ENCODE peak calls at places on chromosomes 4 and X, in four cellular contexts. One of them, this sample, is unnamed.
A peak's percentile ranks its signal among the peaks of the same experiment; 100 is the strongest.

GRCh38 chr4:173827707-173828106 is 297.7 kb upstream of the HAND2 start:
- DNase-seq in GM12891: no peak
- DNase-seq in suprapubic skin: no peak
- DNase-seq in prostate gland: no peak
- DNase-seq in this sample: no peak

GRCh38 chr4:184196730-184197355 is 20.8 kb downstream of the ENPP6 start:
- DNase-seq in prostate gland: peak; percentile 33
- DNase-seq in GM12891: no peak
- DNase-seq in suprapubic skin: no peak
- DNase-seq in this sample: no peak

GRCh38 chrX:40012800-40013682 is 84.7 kb downstream of the BCOR start:
- DNase-seq in suprapubic skin: peak; percentile 84
- DNase-seq in GM12891: no peak
- DNase-seq in prostate gland: peak; percentile 70
- DNase-seq in this sample: no peak

GRCh38 chr4:53847935-53848334 is 216.5 kb downstream of the CHIC2 start:
- DNase-seq in prostate gland: no peak
- DNase-seq in suprapubic skin: no peak
- DNase-seq in GM12891: no peak
- DNase-seq in this sample: no peak

GRCh38 chr4:48334900-48335384 is 6.4 kb upstream of the SLAIN2 start:
- DNase-seq in prostate gland: no peak
- DNase-seq in GM12891: no peak
- DNase-seq in suprapubic skin: no peak
- DNase-seq in this sample: no peak

GRCh38 chrX:109997786-109998452 is 5.0 kb upstream of the TMEM164 start:
- DNase-seq in prostate gland: peak; percentile 8
- DNase-seq in GM12891: no peak
- DNase-seq in suprapubic skin: no peak
- DNase-seq in this sample: no peak

GRCh38 chrX:27987862-27988646 is 6.8 kb upstream of the DCAF8L1 start:
- DNase-seq in prostate gland: no peak
- DNase-seq in suprapubic skin: no peak
- DNase-seq in GM12891: no peak
- DNase-seq in this sample: no peak

GRCh38 chrX:2608638-2609430 is 82.3 kb upstream of the CD99 start:
- DNase-seq in prostate gland: peak; percentile 86
- DNase-seq in GM12891: peak; percentile 92
- DNase-seq in suprapubic skin: peak; percentile 92
- DNase-seq in this sample: peak; percentile 89

GRCh38 chr4:41104155-41104554 is 110.2 kb downstream of the APBB2 start:
- DNase-seq in GM12891: no peak
- DNase-seq in suprapubic skin: no peak
- DNase-seq in prostate gland: no peak
- DNase-seq in this sample: no peak

GRCh38 chr4:53974561-53974960 is 89.8 kb downstream of the CHIC2 start:
- DNase-seq in suprapubic skin: no peak
- DNase-seq in prostate gland: no peak
- DNase-seq in GM12891: no peak
- DNase-seq in this sample: no peak

GRCh38 chrX:20067709-20068315 is 48.9 kb downstream of the MAP7D2 start:
- DNase-seq in suprapubic skin: peak; percentile 76
- DNase-seq in prostate gland: peak; percentile 38
- DNase-seq in GM12891: no peak
- DNase-seq in this sample: no peak

GRCh38 chr4:106628616-106629606 is 260.3 kb upstream of the GIMD1 start:
- DNase-seq in GM12891: no peak
- DNase-seq in suprapubic skin: no peak
- DNase-seq in prostate gland: no peak
- DNase-seq in this sample: no peak

GRCh38 chr4:1775731-1776500 is 17.2 kb upstream of the FGFR3 start:
- DNase-seq in GM12891: no peak
- DNase-seq in suprapubic skin: no peak
- DNase-seq in prostate gland: no peak
- DNase-seq in this sample: no peak

GRCh38 chr4:113950207-113950606 is 29.2 kb downstream of the ARSJ start:
- DNase-seq in GM12891: no peak
- DNase-seq in prostate gland: no peak
- DNase-seq in suprapubic skin: no peak
- DNase-seq in this sample: no peak

GRCh38 chrX:115183980-115184379 is 5.2 kb upstream of the RBMXL3 start:
- DNase-seq in prostate gland: no peak
- DNase-seq in suprapubic skin: no peak
- DNase-seq in GM12891: no peak
- DNase-seq in this sample: no peak

GRCh38 chr4:164203476-164203875 is 550.5 kb upstream of the SMIM31 start:
- DNase-seq in GM12891: no peak
- DNase-seq in suprapubic skin: no peak
- DNase-seq in prostate gland: no peak
- DNase-seq in this sample: no peak

GRCh38 chrX:35244088-35244741 is 301.6 kb downstream of the FAM47B start:
- DNase-seq in GM12891: no peak
- DNase-seq in suprapubic skin: no peak
- DNase-seq in prostate gland: no peak
- DNase-seq in this sample: no peak

GRCh38 chr4:94766856-94767255 is 9.1 kb downstream of the BMPR1B start:
- DNase-seq in suprapubic skin: no peak
- DNase-seq in GM12891: no peak
- DNase-seq in prostate gland: no peak
- DNase-seq in this sample: no peak

GRCh38 chr4:314296-314903 is 9.1 kb upstream of the ZNF732 start:
- DNase-seq in suprapubic skin: no peak
- DNase-seq in GM12891: no peak
- DNase-seq in prostate gland: no peak
- DNase-seq in this sample: no peak

GRCh38 chr4:47839259-47839658 is 1.4 kb upstream of the CORIN start:
- DNase-seq in suprapubic skin: peak; percentile 79
- DNase-seq in GM12891: peak; percentile 23
- DNase-seq in prostate gland: no peak
- DNase-seq in this sample: no peak

GRCh38 chr4:81152839-81153713 is 61.9 kb downstream of the PRKG2 start:
- DNase-seq in prostate gland: no peak
- DNase-seq in GM12891: no peak
- DNase-seq in suprapubic skin: no peak
- DNase-seq in this sample: no peak

GRCh38 chrX:40473460-40474204 is 107.1 kb upstream of the ATP6AP2 start:
- DNase-seq in prostate gland: no peak
- DNase-seq in suprapubic skin: no peak
- DNase-seq in GM12891: no peak
- DNase-seq in this sample: no peak

GRCh38 chr4:118033148-118034060 is 882 bp upstream of the NDST3 start:
- DNase-seq in prostate gland: peak; percentile 20
- DNase-seq in GM12891: peak; percentile 9
- DNase-seq in suprapubic skin: no peak
- DNase-seq in this sample: peak; percentile 7

GRCh38 chrX:135543924-135544323 is 23.5 kb downstream of the INTS6L start:
- DNase-seq in prostate gland: no peak
- DNase-seq in GM12891: no peak
- DNase-seq in suprapubic skin: no peak
- DNase-seq in this sample: no peak

GRCh38 chrX:133412246-133412645 is 3.0 kb downstream of the GPC4 start:
- DNase-seq in suprapubic skin: no peak
- DNase-seq in prostate gland: no peak
- DNase-seq in GM12891: no peak
- DNase-seq in this sample: no peak

GRCh38 chr4:125315571-125316390 is 1.0 kb downstream of the FAT4 start:
- DNase-seq in GM12891: no peak
- DNase-seq in suprapubic skin: no peak
- DNase-seq in prostate gland: peak; percentile 12
- DNase-seq in this sample: no peak

GRCh38 chrX:112636951-112637541 is 42.7 kb downstream of the LHFPL1 start:
- DNase-seq in suprapubic skin: no peak
- DNase-seq in prostate gland: no peak
- DNase-seq in GM12891: no peak
- DNase-seq in this sample: no peak

GRCh38 chrX:22818061-22818460 is 181.7 kb upstream of the DDX53 start:
- DNase-seq in suprapubic skin: no peak
- DNase-seq in prostate gland: no peak
- DNase-seq in GM12891: no peak
- DNase-seq in this sample: no peak

GRCh38 chr4:69323284-69323683 is 43.0 kb downstream of the UGT2B28 start:
- DNase-seq in suprapubic skin: no peak
- DNase-seq in prostate gland: no peak
- DNase-seq in GM12891: no peak
- DNase-seq in this sample: no peak

GRCh38 chrX:115324194-115324593 is 34.7 kb downstream of the LUZP4 start:
- DNase-seq in prostate gland: no peak
- DNase-seq in suprapubic skin: no peak
- DNase-seq in GM12891: no peak
- DNase-seq in this sample: no peak

GRCh38 chrX:65685112-65685511 is 17.7 kb downstream of the MSN start:
- DNase-seq in prostate gland: no peak
- DNase-seq in GM12891: no peak
- DNase-seq in suprapubic skin: no peak
- DNase-seq in this sample: no peak

GRCh38 chr4:67393699-67394281 is 151.5 kb downstream of the CENPC start:
- DNase-seq in suprapubic skin: no peak
- DNase-seq in prostate gland: peak; percentile 13
- DNase-seq in GM12891: no peak
- DNase-seq in this sample: no peak

GRCh38 chrX:19867411-19867732 is 20.0 kb downstream of the SH3KBP1 start:
- DNase-seq in GM12891: no peak
- DNase-seq in suprapubic skin: no peak
- DNase-seq in prostate gland: no peak
- DNase-seq in this sample: no peak

GRCh38 chrX:14718403-14718802 is 154.5 kb downstream of the FANCB start:
- DNase-seq in prostate gland: no peak
- DNase-seq in suprapubic skin: no peak
- DNase-seq in GM12891: no peak
- DNase-seq in this sample: no peak

GRCh38 chr4:171390626-171391025 is 422.6 kb upstream of the GALNTL6 start:
- DNase-seq in suprapubic skin: no peak
- DNase-seq in GM12891: no peak
- DNase-seq in prostate gland: no peak
- DNase-seq in this sample: no peak

GRCh38 chrX:110042521-110042920 is 39.6 kb downstream of the TMEM164 start:
- DNase-seq in prostate gland: no peak
- DNase-seq in suprapubic skin: no peak
- DNase-seq in GM12891: no peak
- DNase-seq in this sample: no peak

GRCh38 chr4:75376543-75376942 is 137.7 kb downstream of the RCHY1 start:
- DNase-seq in prostate gland: no peak
- DNase-seq in GM12891: no peak
- DNase-seq in suprapubic skin: no peak
- DNase-seq in this sample: no peak

GRCh38 chr4:151489462-151490203 is 80.7 kb downstream of the FHIP1A start:
- DNase-seq in suprapubic skin: no peak
- DNase-seq in prostate gland: no peak
- DNase-seq in GM12891: no peak
- DNase-seq in this sample: no peak

GRCh38 chrX:3820170-3820569 is 106.7 kb upstream of the PRKX start:
- DNase-seq in GM12891: no peak
- DNase-seq in suprapubic skin: no peak
- DNase-seq in prostate gland: no peak
- DNase-seq in this sample: no peak

GRCh38 chrX:3811331-3812311 is 98.2 kb upstream of the PRKX start:
- DNase-seq in GM12891: peak; percentile 7
- DNase-seq in suprapubic skin: no peak
- DNase-seq in prostate gland: no peak
- DNase-seq in this sample: no peak

GRCh38 chrX:3815896-3816664 is 102.6 kb upstream of the PRKX start:
- DNase-seq in prostate gland: peak; percentile 28
- DNase-seq in suprapubic skin: peak; percentile 80
- DNase-seq in GM12891: peak; percentile 6
- DNase-seq in this sample: no peak
- TF ChIP-seq POLR2A in prostate gland: no peak
- TF ChIP-seq POLR2A in suprapubic skin: no peak
- TF ChIP-seq POLR2A in GM12891: no peak
- TF ChIP-seq POLR2A in this sample: peak; percentile 71

GRCh38 chrX:103686199-103687072 is at the start of gene MORF4L2:
- DNase-seq in GM12891: peak; percentile 25
- DNase-seq in prostate gland: peak; percentile 92
- DNase-seq in suprapubic skin: peak; percentile 93
- DNase-seq in this sample: peak; percentile 33

GRCh38 chrX:103685396-103685795 is 1.1 kb downstream of the MORF4L2 start:
- DNase-seq in suprapubic skin: no peak
- DNase-seq in prostate gland: no peak
- DNase-seq in GM12891: no peak
- DNase-seq in this sample: no peak

GRCh38 chrX:103687073-103687695 is 685 bp upstream of the MORF4L2 start:
- DNase-seq in suprapubic skin: peak; percentile 91
- DNase-seq in prostate gland: peak; percentile 79
- DNase-seq in GM12891: no peak
- DNase-seq in this sample: peak; percentile 36

GRCh38 chrX:103688949-103689348 is 2.5 kb upstream of the MORF4L2 start:
- DNase-seq in suprapubic skin: no peak
- DNase-seq in GM12891: no peak
- DNase-seq in prostate gland: no peak
- DNase-seq in this sample: no peak

GRCh38 chrX:103687696-103688191 is 1.2 kb upstream of the MORF4L2 start:
- DNase-seq in GM12891: no peak
- DNase-seq in prostate gland: peak; percentile 61
- DNase-seq in suprapubic skin: peak; percentile 74
- DNase-seq in this sample: no peak
- TF ChIP-seq POLR2AphosphoS5 in GM12891: no peak
- TF ChIP-seq POLR2AphosphoS5 in prostate gland: peak; percentile 77
- TF ChIP-seq POLR2AphosphoS5 in suprapubic skin: no peak
- TF ChIP-seq POLR2AphosphoS5 in this sample: no peak

DNA sequence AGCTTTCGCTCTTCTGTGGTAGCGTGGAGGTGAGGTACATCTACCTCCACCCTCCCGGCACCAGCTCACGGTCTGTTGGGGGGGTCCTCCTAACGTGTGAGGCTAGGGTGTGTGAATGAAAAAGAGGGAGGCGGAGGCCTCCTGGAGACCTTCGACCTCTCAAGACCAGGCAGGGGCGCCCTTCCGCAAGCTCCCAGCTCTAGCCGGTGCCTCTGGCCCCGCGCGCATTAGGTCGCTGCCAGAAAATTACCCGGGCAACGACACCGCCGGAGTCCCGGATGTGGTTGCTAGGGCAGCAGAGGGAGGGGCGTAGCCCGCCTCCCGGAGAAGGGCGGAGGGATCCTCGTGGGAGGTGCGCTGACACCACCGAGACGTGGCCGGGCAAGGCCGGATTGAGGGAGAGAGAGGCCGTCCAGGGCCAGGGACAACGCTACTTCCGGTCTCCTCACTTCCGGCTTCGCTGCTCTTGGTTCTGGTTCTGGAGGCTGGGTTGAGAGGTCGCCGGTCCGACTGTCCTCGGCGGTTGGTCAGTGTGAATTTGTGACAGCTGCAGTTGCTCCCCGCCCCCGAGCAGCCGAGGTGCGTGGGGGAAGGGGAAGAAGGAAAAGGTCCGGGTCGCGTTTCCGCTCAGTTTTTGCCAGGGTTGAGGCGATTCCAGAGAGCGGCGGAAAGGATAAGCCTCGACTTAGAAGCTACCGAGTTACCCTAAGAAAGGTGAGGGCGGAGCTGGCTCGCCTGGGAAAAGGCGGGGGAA is at the start of the genes ARFIP1 and TIGD4:
- DNase-seq in prostate gland: peak; percentile 98
- DNase-seq in suprapubic skin: peak; percentile 98
- DNase-seq in GM12891: peak; percentile 78
- DNase-seq in this sample: peak; percentile 81
- TF ChIP-seq POLR2A in prostate gland: peak; percentile 69
- TF ChIP-seq POLR2A in suprapubic skin: peak; percentile 49
- TF ChIP-seq POLR2A in GM12891: no peak
- TF ChIP-seq POLR2A in this sample: peak; percentile 75

GRCh38 chr4:185305979-185306442 is 89.7 kb downstream of the LRP2BP start:
- DNase-seq in suprapubic skin: no peak
- DNase-seq in GM12891: no peak
- DNase-seq in prostate gland: no peak
- DNase-seq in this sample: no peak
- TF ChIP-seq POLR2AphosphoS5 in suprapubic skin: no peak
- TF ChIP-seq POLR2AphosphoS5 in GM12891: no peak
- TF ChIP-seq POLR2AphosphoS5 in prostate gland: no peak
- TF ChIP-seq POLR2AphosphoS5 in this sample: no peak

This sample was measured in GM12892.